ENCODE peak calls at places on chromosomes 3 and 15, in six cellular contexts. M, Z, E, N, X and P are unnamed samples.

GRCh38 chr3:2657408-2657807 is 452.8 kb downstream of the IL5RA start:
- DNase-seq in N (no peak), Z (no peak), M (no peak), E (no peak), X (no peak), P (no peak)

GRCh38 chr3:106332884-106333283 is 464.1 kb upstream of the CBLB start:
- DNase-seq in N (no peak), E (no peak), M (no peak), X (peak; percentile 13), Z (no peak), P (peak; percentile 45)

GRCh38 chr3:8882171-8882593 is 81.1 kb downstream of the RAD18 start:
- DNase-seq in M (no peak), Z (no peak), X (peak; percentile 13), N (no peak), E (no peak), P (no peak)

GRCh38 chr15:73685981-73686380 is 1.8 kb downstream of the CD276 start:
- DNase-seq in M (no peak), E (no peak), N (no peak), X (no peak), Z (no peak), P (no peak)

GRCh38 chr3:113570158-113570557 is 37.8 kb downstream of the SIDT1 start:
- DNase-seq in E (no peak), X (no peak), N (no peak), Z (no peak), M (no peak), P (no peak)

GRCh38 chr15:90637693-90638092 is 79.5 kb upstream of the BLM start:
- DNase-seq in M (no peak), E (no peak), Z (no peak), X (no peak), N (no peak), P (no peak)

GRCh38 chr3:13624671-13625125 is 75.8 kb downstream of the FBLN2 start:
- DNase-seq in X (no peak), E (no peak), M (no peak), Z (no peak), N (no peak), P (no peak)

GRCh38 chr3:147915057-147915456 is 505.9 kb downstream of the ZIC1 start:
- DNase-seq in Z (no peak), M (no peak), E (no peak), N (no peak), X (no peak), P (no peak)

GRCh38 chr3:153959321-153959717 is 161.9 kb upstream of the ARHGEF26 start:
- DNase-seq in X (no peak), M (no peak), E (no peak), N (no peak), Z (no peak), P (no peak)

GRCh38 chr15:70095387-70096214 is 2.1 kb downstream of the TLE3 start:
- DNase-seq in Z (peak; percentile 60), X (peak; percentile 32), M (peak; percentile 30), N (no peak), E (peak; percentile 16), P (peak; percentile 77)

GRCh38 chr15:88647362-88648105 is 8.7 kb downstream of the ISG20 start:
- DNase-seq in Z (no peak), N (peak; percentile 64), X (no peak), M (no peak), E (no peak), P (peak; percentile 85)

GRCh38 chr15:78002996-78003395 is 74.5 kb downstream of the TBC1D2B start:
- DNase-seq in N (no peak), M (no peak), X (no peak), Z (no peak), E (no peak), P (no peak)